ENCODE peak calls at places on chromosome 1, in five cellular contexts. U is tibial nerve, I is SK-N-SH, P is stomach, G is transverse colon. B is an unnamed sample.

GRCh38 chr1:183185941-183186490 is at the start of gene LAMC2:
- DNase-seq in U (no peak), I (no peak), P (peak), G (peak), B (no peak)

GRCh38 chr1:112866151-112866550 is 89.8 kb downstream of the SLC16A1 start:
- DNase-seq in U (no peak), I (no peak), P (no peak), G (no peak), B (no peak)

GRCh38 chr1:89503690-89504089 is 20.9 kb upstream of the LRRC8B start:
- DNase-seq in U (no peak), I (no peak), P (no peak), G (no peak), B (no peak)

GRCh38 chr1:174136714-174137113 is 22.6 kb upstream of the RABGAP1L start:
- DNase-seq in U (no peak), I (no peak), P (no peak), G (no peak), B (no peak)

GRCh38 chr1:4597020-4597419 is 57.4 kb upstream of the AJAP1 start:
- DNase-seq in U (no peak), I (no peak), P (peak), G (no peak), B (no peak)

GRCh38 chr1:118075116-118075515 is 109.9 kb downstream of the SPAG17 start:
- DNase-seq in U (no peak), I (no peak), P (no peak), G (no peak), B (no peak)

GRCh38 chr1:36776949-36777348 is 257.4 kb downstream of the GRIK3 start:
- DNase-seq in U (no peak), I (no peak), P (no peak), G (no peak), B (no peak)

GRCh38 chr1:161388639-161389038 is 21.0 kb upstream of the CFAP126 start:
- DNase-seq in U (no peak), I (no peak), P (no peak), G (no peak), B (no peak)

GRCh38 chr1:23559136-23559984 is at the start of gene ID3:
- DNase-seq in U (peak), I (peak), P (peak), G (peak), B (peak)

GRCh38 chr1:53416264-53416663 is 42.9 kb upstream of the DMRTB1 start:
- DNase-seq in U (no peak), I (no peak), P (no peak), G (no peak), B (no peak)

GRCh38 chr1:151998611-151999362 is 5.1 kb upstream of the S100A10 start:
- DNase-seq in U (no peak), I (no peak), P (no peak), G (no peak), B (no peak)

GRCh38 chr1:246295340-246295739 is 211.7 kb downstream of the SMYD3 start:
- DNase-seq in U (no peak), I (no peak), P (no peak), G (no peak), B (no peak)

GRCh38 chr1:152449661-152450060 is 35.6 kb upstream of the CRNN start:
- DNase-seq in U (no peak), I (no peak), P (no peak), G (no peak), B (no peak)

GRCh38 chr1:61139324-61140055 is 57.1 kb downstream of the NFIA start:
- DNase-seq in U (no peak), I (no peak), P (no peak), G (no peak), B (no peak)
- TF ChIP-seq EP300 in U (peak), I (no peak), P (no peak), G (no peak), B (no peak)

DNA sequence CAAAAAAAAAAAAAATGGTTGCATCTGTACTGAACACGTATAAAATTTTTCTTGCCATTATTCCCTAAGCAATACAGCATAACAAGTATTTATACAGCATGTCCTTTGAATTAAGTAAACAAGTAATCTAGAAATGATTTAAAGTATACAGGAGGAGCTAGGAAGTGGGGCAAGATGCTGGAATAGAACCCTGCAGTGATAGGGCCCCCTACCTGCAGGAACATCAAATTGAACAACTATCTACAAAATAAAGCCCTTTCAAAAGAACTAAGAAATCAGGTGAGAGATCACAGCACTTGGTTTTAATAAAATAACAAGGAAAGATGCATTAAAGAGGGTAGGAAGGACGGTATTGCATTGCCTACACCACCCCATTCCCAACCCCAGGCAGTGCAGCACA is 10.9 kb downstream of the TSHB start:
- DNase-seq in U (no peak), I (no peak), P (no peak), G (no peak), B (no peak)
- TF ChIP-seq CTCF in U (no peak), I (no peak), P (no peak), G (no peak), B (no peak)

GRCh38 chr1:114081145-114082046 is 72.3 kb downstream of the SYT6 start:
- DNase-seq in U (no peak), I (no peak), P (no peak), G (peak), B (no peak)

GRCh38 chr1:114082047-114082630 is 71.5 kb downstream of the SYT6 start:
- DNase-seq in U (no peak), I (no peak), P (no peak), G (no peak), B (no peak)

GRCh38 chr1:114079596-114080190 is 74.0 kb downstream of the SYT6 start:
- DNase-seq in U (no peak), I (no peak), P (no peak), G (no peak), B (no peak)

GRCh38 chr1:114078116-114078515 is 75.6 kb downstream of the SYT6 start:
- DNase-seq in U (no peak), I (no peak), P (no peak), G (no peak), B (no peak)

GRCh38 chr1:114080511-114081144 is 73.0 kb downstream of the SYT6 start:
- DNase-seq in U (no peak), I (no peak), P (no peak), G (no peak), B (no peak)
- TF ChIP-seq EP300 in U (no peak), I (no peak), P (no peak), G (no peak), B (no peak)

DNA sequence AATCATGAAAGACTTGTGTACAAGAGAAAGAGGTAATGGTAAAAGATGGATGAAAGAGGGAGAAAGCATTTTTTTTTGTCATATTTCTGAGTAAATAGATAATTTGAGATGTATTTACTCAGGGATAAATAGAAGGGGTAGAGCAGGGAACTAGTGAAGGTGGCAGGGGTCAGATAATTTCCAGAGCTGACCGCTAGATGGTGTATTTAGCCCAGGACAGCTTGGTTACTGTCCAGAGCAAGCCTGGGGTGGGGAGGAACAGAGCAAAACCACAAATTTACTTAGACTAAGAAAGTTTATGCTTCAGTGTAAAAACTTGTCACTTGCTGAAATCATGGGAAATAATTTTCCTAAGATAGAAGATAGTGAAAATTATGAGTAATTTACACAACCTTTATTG is 91.5 kb downstream of the XCL2 start:
- DNase-seq in U (no peak), I (no peak), P (no peak), G (no peak), B (no peak)
- TF ChIP-seq CTCF in U (no peak), I (peak), P (no peak), G (no peak), B (no peak)

DNA sequence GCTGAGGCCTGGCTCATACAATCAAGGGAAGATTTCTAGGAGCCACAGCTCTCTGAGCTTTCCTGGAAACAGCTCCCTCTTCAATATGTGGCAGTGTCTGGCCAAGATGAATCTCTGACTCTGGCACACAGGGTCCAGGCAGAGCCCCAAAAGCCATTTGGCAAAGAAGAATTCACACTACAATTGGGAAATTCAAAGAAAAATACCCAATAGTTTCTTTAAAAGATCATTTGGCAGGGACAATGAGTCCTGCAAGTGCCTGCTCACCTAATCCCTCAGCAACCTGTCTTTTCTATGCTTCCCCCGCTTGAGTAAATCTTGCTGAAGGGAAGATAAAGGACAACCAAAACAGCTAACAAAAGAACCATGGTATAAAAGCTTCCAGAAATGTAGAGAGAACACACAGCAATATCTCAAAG is 124.6 kb downstream of the TGFBR3 start:
- DNase-seq in U (no peak), I (no peak), P (no peak), G (no peak), B (no peak)
- TF ChIP-seq EP300 in U (peak), I (no peak), P (no peak), G (no peak), B (no peak)

GRCh38 chr1:96969656-96970163 is 248.1 kb downstream of the PTBP2 start:
- DNase-seq in U (no peak), I (peak), P (no peak), G (no peak), B (no peak)

GRCh38 chr1:96964761-96965160 is 243.2 kb downstream of the PTBP2 start:
- DNase-seq in U (no peak), I (no peak), P (no peak), G (no peak), B (no peak)

GRCh38 chr1:96968582-96969378 is 247.2 kb downstream of the PTBP2 start:
- DNase-seq in U (no peak), I (no peak), P (no peak), G (no peak), B (no peak)

GRCh38 chr1:96967311-96967710 is 245.7 kb downstream of the PTBP2 start:
- DNase-seq in U (no peak), I (no peak), P (no peak), G (no peak), B (no peak)

GRCh38 chr1:96966536-96967138 is 245.1 kb downstream of the PTBP2 start:
- DNase-seq in U (peak), I (peak), P (peak), G (peak), B (peak)
- TF ChIP-seq CTCF in U (peak), I (peak), P (peak), G (peak), B (peak)

DNA sequence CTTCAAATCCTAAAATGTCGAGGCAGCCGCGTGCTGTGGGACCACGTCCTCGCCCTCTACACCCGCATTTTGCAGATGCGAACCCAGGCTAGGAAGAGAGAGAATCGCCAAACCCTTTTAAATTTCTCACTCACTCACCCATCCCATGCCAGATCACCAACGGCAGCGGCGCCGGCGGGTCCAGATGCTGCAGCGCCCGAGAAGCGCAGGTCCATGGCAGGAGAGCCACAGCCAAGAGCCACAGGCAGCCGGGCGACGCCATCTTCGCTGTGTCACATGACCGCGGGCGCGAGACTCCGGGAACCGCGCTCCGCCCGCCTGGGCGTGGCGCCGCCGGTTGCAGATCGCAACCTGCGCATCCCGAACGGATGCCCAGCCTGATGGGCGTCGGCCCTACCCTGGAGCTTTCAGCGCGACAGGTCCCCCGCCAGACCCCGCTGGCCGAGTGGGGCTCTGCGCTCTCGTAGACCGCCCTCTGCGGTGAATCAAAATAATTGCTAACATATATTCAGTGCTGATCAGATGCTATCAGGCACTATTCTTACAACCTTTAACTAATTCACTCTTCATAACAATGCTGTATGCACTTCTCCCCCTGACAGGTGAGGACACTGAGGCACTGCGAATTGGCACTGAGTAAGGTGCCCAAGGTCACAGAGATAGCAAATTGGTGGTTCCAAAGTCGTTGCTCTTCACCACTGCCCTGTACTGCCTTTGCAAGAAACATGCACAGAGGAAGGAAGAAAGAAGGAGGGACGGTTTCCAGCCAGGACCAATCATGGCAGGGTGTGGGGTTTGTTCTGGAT is at the start of gene PPT1:
- DNase-seq in U (peak), I (peak), P (peak), G (peak), B (peak)
- TF ChIP-seq EP300 in U (peak), I (no peak), P (no peak), G (no peak), B (no peak)

DNA sequence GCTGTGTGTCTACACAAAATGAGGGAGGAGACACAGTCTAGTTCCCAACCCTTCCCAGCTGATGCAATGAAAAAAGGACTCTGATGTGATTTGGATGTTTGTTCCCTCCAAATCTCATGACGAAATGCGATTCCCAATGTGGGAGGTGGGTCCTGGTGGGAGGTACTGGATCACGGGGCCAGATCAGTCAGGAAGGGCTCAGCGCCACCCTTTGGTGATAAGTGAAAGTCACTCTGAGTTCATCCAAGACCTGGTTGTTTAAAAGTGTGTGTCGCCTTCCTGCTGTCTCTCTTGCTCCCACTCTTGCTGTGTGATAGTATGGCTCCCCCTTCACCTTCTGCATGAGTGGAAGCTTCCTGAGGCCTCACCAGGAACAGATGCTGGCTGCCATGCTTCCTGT is 63.2 kb downstream of the GNG4 start:
- DNase-seq in U (no peak), I (no peak), P (no peak), G (no peak), B (no peak)
- TF ChIP-seq CTCF in U (no peak), I (no peak), P (no peak), G (no peak), B (no peak)

GRCh38 chr1:8477199-8477982 is 159.5 kb downstream of the SLC45A1 start:
- DNase-seq in U (no peak), I (no peak), P (no peak), G (no peak), B (no peak)
- TF ChIP-seq EP300 in U (no peak), I (no peak), P (no peak), G (no peak), B (no peak)

DNA sequence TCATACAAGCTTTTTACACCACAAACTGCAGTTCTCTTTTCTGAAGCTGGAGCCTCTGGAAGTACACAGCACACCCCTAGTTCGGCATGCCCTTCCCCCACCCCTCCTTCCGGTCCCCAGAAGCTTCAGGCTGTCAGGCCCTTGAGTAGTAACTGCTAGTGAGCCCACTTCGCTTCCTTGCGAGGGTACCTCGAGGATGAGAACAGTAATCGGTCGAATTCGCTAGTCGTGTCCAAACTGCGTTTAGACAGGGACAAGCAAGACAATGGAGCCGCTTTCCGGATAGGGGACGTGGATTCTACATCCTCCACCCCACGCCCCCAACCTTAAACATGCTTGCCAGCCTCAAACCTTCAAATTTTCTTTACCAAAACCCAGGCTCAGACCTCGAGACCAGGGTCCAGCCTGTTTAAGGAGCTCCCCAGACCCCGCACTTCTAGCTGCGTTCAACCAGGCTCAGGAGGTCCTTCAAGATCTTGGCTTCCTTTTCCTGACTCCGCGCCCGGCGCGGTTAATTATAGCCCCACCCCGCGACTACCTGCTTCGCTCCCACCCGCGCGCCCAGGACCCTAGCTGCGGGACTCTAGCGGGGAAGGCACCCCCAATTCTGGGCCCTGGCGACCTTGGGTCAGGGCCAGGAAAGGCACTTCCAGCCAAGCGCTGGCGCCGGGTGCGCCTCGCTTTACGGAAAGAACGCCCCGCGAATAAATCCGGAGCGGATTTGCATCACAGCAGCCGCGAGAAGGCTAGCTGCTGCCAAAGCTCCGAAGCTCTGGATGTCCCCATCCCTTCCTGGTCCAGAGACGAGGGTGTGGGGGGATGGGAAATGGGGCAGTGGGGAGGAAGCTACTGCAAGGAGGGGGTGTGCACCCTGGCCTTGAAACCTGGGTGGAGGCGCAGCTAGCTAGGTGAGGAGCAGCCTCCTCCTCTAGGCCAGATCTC is 8.1 kb upstream of the TSPAN1 start:
- DNase-seq in U (no peak), I (peak), P (peak), G (no peak), B (no peak)
- TF ChIP-seq CTCF in U (no peak), I (no peak), P (no peak), G (no peak), B (no peak)